ENCODE peak calls at places on chromosome 22, in nine cellular contexts. One of them, this sample, is unnamed.

GRCh38 chr22:44730490-44731356 is 21.7 kb upstream of the ARHGAP8 start:
- DNase-seq in activated T-cell treated with anti-CD3 and anti-CD28 coated beads for 1 hour: no peak
- DNase-seq in AML-193: no peak
- DNase-seq in amygdala: no peak
- DNase-seq in head of caudate nucleus: no peak
- DNase-seq in GM13976: no peak
- DNase-seq in PC-3: no peak
- DNase-seq in CD8-positive, alpha-beta T cell: no peak
- DNase-seq in HTR-8/SVneo: no peak
- DNase-seq in this sample: no peak

GRCh38 chr22:19837915-19838314 is 16.8 kb downstream of the GNB1L start:
- DNase-seq in activated T-cell treated with anti-CD3 and anti-CD28 coated beads for 1 hour: no peak
- DNase-seq in head of caudate nucleus: no peak
- DNase-seq in AML-193: no peak
- DNase-seq in PC-3: no peak
- DNase-seq in GM13976: no peak
- DNase-seq in amygdala: no peak
- DNase-seq in CD8-positive, alpha-beta T cell: no peak
- DNase-seq in HTR-8/SVneo: no peak
- DNase-seq in this sample: no peak

GRCh38 chr22:37454857-37455686 is 27.8 kb upstream of the ELFN2 start:
- DNase-seq in CD8-positive, alpha-beta T cell: no peak
- DNase-seq in GM13976: no peak
- DNase-seq in activated T-cell treated with anti-CD3 and anti-CD28 coated beads for 1 hour: no peak
- DNase-seq in amygdala: no peak
- DNase-seq in HTR-8/SVneo: peak
- DNase-seq in PC-3: peak
- DNase-seq in AML-193: no peak
- DNase-seq in head of caudate nucleus: no peak
- DNase-seq in this sample: peak

GRCh38 chr22:19766506-19767426 is 6.2 kb downstream of the TBX1 start:
- DNase-seq in HTR-8/SVneo: no peak
- DNase-seq in amygdala: no peak
- DNase-seq in head of caudate nucleus: no peak
- DNase-seq in AML-193: peak
- DNase-seq in CD8-positive, alpha-beta T cell: peak
- DNase-seq in GM13976: no peak
- DNase-seq in PC-3: no peak
- DNase-seq in activated T-cell treated with anti-CD3 and anti-CD28 coated beads for 1 hour: peak
- DNase-seq in this sample: no peak

GRCh38 chr22:41910599-41911291 is 4.1 kb downstream of the SHISA8 start:
- DNase-seq in CD8-positive, alpha-beta T cell: peak
- DNase-seq in activated T-cell treated with anti-CD3 and anti-CD28 coated beads for 1 hour: peak
- DNase-seq in AML-193: no peak
- DNase-seq in head of caudate nucleus: peak
- DNase-seq in PC-3: peak
- DNase-seq in GM13976: no peak
- DNase-seq in HTR-8/SVneo: no peak
- DNase-seq in amygdala: peak
- DNase-seq in this sample: no peak

GRCh38 chr22:25844601-25845000 is 102.6 kb downstream of the MYO18B start:
- DNase-seq in CD8-positive, alpha-beta T cell: no peak
- DNase-seq in activated T-cell treated with anti-CD3 and anti-CD28 coated beads for 1 hour: no peak
- DNase-seq in PC-3: no peak
- DNase-seq in head of caudate nucleus: no peak
- DNase-seq in HTR-8/SVneo: no peak
- DNase-seq in amygdala: no peak
- DNase-seq in AML-193: no peak
- DNase-seq in GM13976: no peak
- DNase-seq in this sample: no peak

GRCh38 chr22:40922484-40923303 is 28.5 kb upstream of the RBX1 start:
- DNase-seq in PC-3: peak
- DNase-seq in CD8-positive, alpha-beta T cell: no peak
- DNase-seq in HTR-8/SVneo: peak
- DNase-seq in GM13976: peak
- DNase-seq in amygdala: no peak
- DNase-seq in activated T-cell treated with anti-CD3 and anti-CD28 coated beads for 1 hour: no peak
- DNase-seq in AML-193: peak
- DNase-seq in head of caudate nucleus: no peak
- DNase-seq in this sample: peak

GRCh38 chr22:36762687-36763260 is 13.1 kb downstream of the IFT27 start:
- DNase-seq in CD8-positive, alpha-beta T cell: no peak
- DNase-seq in amygdala: no peak
- DNase-seq in activated T-cell treated with anti-CD3 and anti-CD28 coated beads for 1 hour: no peak
- DNase-seq in head of caudate nucleus: peak
- DNase-seq in GM13976: no peak
- DNase-seq in AML-193: no peak
- DNase-seq in PC-3: no peak
- DNase-seq in HTR-8/SVneo: no peak
- DNase-seq in this sample: no peak